ENCODE peak calls at places on chromosomes 12 and 14, in five cellular contexts. U, Y, K, T and O are unnamed samples.

GRCh38 chr14:51626185-51626584 is 25.5 kb upstream of the FRMD6 start:
- DNase-seq in K (no peak), T (no peak), U (no peak), Y (no peak), O (no peak)

GRCh38 chr12:58860788-58861240 is 59.5 kb downstream of the LRIG3 start:
- DNase-seq in K (no peak), Y (no peak), T (no peak), U (no peak), O (no peak)

GRCh38 chr14:70904376-70904775 is 2.9 kb upstream of the PCNX1 start:
- DNase-seq in U (no peak), K (no peak), Y (no peak), T (no peak), O (no peak)

GRCh38 chr12:124667671-124668337 is 100.4 kb upstream of the NCOR2 start:
- DNase-seq in T (no peak), Y (no peak), K (no peak), U (no peak), O (no peak)

GRCh38 chr14:76986261-76986565 is 42.3 kb downstream of the IRF2BPL start:
- DNase-seq in U (no peak), K (no peak), T (no peak), Y (no peak), O (no peak)

GRCh38 chr12:66596189-66596588 is 82.7 kb downstream of the GRIP1 start:
- DNase-seq in Y (no peak), U (no peak), K (no peak), T (no peak), O (no peak)

GRCh38 chr14:48731260-48731659 is 854.9 kb downstream of the RPS29 start:
- DNase-seq in Y (no peak), U (no peak), T (no peak), K (no peak), O (no peak)

GRCh38 chr12:92334552-92334951 is 188.9 kb upstream of the BTG1 start:
- DNase-seq in Y (no peak), U (no peak), T (no peak), K (no peak), O (no peak)

GRCh38 chr12:91984571-91984970 is 161.1 kb downstream of the BTG1 start:
- DNase-seq in U (no peak), K (no peak), Y (no peak), T (no peak), O (no peak)

GRCh38 chr12:5525783-5526367 is 94.0 kb downstream of the NTF3 start:
- DNase-seq in U (no peak), Y (no peak), T (no peak), K (no peak), O (no peak)

GRCh38 chr12:64610660-64611429 is 550 bp downstream of the RASSF3 start:
- DNase-seq in U (no peak), Y (peak; percentile 86), K (no peak), T (peak; percentile 67), O (no peak)

GRCh38 chr12:123902821-123903220 is 69.8 kb downstream of the CCDC92 start:
- DNase-seq in T (no peak), Y (no peak), K (no peak), U (no peak), O (no peak)

GRCh38 chr12:45290218-45290609 is 74.3 kb downstream of the ANO6 start:
- DNase-seq in K (no peak), Y (no peak), T (no peak), U (no peak), O (no peak)

GRCh38 chr12:65649126-65649525 is 175.2 kb upstream of the HMGA2 start:
- DNase-seq in Y (no peak), K (peak; percentile 22), T (no peak), U (no peak), O (no peak)

GRCh38 chr12:5512585-5512970 is 80.7 kb downstream of the NTF3 start:
- DNase-seq in K (no peak), T (no peak), Y (no peak), U (no peak), O (no peak)

GRCh38 chr12:121762269-121762668 is 31.2 kb downstream of the RHOF start:
- DNase-seq in Y (no peak), U (no peak), K (no peak), T (no peak), O (no peak)